ENCODE peak calls at places on chromosomes 12 and 14, in eight cellular contexts. One of them, this sample, is unnamed.

GRCh38 chr14:22047105-22047504 is 373.5 kb upstream of the OR4E1 start:
- DNase-seq in cardiac muscle cell: peak; percentile 62
- DNase-seq in fibroblast of the aortic adventitia: no peak
- DNase-seq in heart right ventricle: no peak
- DNase-seq in fibroblast of lung: no peak
- DNase-seq in transverse colon: no peak
- DNase-seq in lower lobe of right lung: no peak
- DNase-seq in thoracic aorta: no peak
- DNase-seq in this sample: no peak

GRCh38 chr14:61145903-61146411 is 135.2 kb downstream of the TMEM30B start:
- DNase-seq in lower lobe of right lung: no peak
- DNase-seq in fibroblast of lung: peak; percentile 93
- DNase-seq in thoracic aorta: peak; percentile 19
- DNase-seq in heart right ventricle: no peak
- DNase-seq in fibroblast of the aortic adventitia: peak; percentile 90
- DNase-seq in transverse colon: no peak
- DNase-seq in cardiac muscle cell: no peak
- DNase-seq in this sample: no peak

GRCh38 chr12:83763425-83763824 is 1076.7 kb downstream of the TMTC2 start:
- DNase-seq in transverse colon: no peak
- DNase-seq in fibroblast of lung: peak; percentile 1
- DNase-seq in fibroblast of the aortic adventitia: no peak
- DNase-seq in thoracic aorta: no peak
- DNase-seq in cardiac muscle cell: peak; percentile 5
- DNase-seq in lower lobe of right lung: no peak
- DNase-seq in heart right ventricle: no peak
- DNase-seq in this sample: peak; percentile 12

GRCh38 chr14:75433631-75434556 is 6.1 kb downstream of the JDP2 start:
- DNase-seq in thoracic aorta: no peak
- DNase-seq in fibroblast of lung: no peak
- DNase-seq in transverse colon: no peak
- DNase-seq in heart right ventricle: no peak
- DNase-seq in cardiac muscle cell: no peak
- DNase-seq in fibroblast of the aortic adventitia: no peak
- DNase-seq in lower lobe of right lung: no peak
- DNase-seq in this sample: no peak

GRCh38 chr14:104665663-104666522 is 23.5 kb upstream of the INF2 start:
- DNase-seq in fibroblast of lung: no peak
- DNase-seq in thoracic aorta: no peak
- DNase-seq in fibroblast of the aortic adventitia: no peak
- DNase-seq in lower lobe of right lung: no peak
- DNase-seq in cardiac muscle cell: no peak
- DNase-seq in transverse colon: peak; percentile 75
- DNase-seq in heart right ventricle: no peak
- DNase-seq in this sample: peak; percentile 88

GRCh38 chr14:77041837-77042557 is 13.5 kb upstream of the IRF2BPL start:
- DNase-seq in fibroblast of lung: peak; percentile 98
- DNase-seq in transverse colon: peak; percentile 56
- DNase-seq in lower lobe of right lung: no peak
- DNase-seq in cardiac muscle cell: peak; percentile 8
- DNase-seq in fibroblast of the aortic adventitia: peak; percentile 98
- DNase-seq in thoracic aorta: peak; percentile 70
- DNase-seq in heart right ventricle: no peak
- DNase-seq in this sample: no peak

GRCh38 chr14:55255185-55255584 is 16.0 kb upstream of the FBXO34 start:
- DNase-seq in thoracic aorta: no peak
- DNase-seq in transverse colon: no peak
- DNase-seq in fibroblast of lung: no peak
- DNase-seq in lower lobe of right lung: no peak
- DNase-seq in cardiac muscle cell: no peak
- DNase-seq in heart right ventricle: no peak
- DNase-seq in fibroblast of the aortic adventitia: no peak
- DNase-seq in this sample: no peak

GRCh38 chr12:1418144-1418543 is 176.2 kb downstream of the FBXL14 start:
- DNase-seq in thoracic aorta: no peak
- DNase-seq in fibroblast of the aortic adventitia: no peak
- DNase-seq in fibroblast of lung: no peak
- DNase-seq in cardiac muscle cell: no peak
- DNase-seq in lower lobe of right lung: no peak
- DNase-seq in heart right ventricle: no peak
- DNase-seq in transverse colon: no peak
- DNase-seq in this sample: no peak

GRCh38 chr14:21084988-21085853 is 13.2 kb downstream of the ZNF219 start:
- DNase-seq in thoracic aorta: no peak
- DNase-seq in fibroblast of lung: peak; percentile 85
- DNase-seq in fibroblast of the aortic adventitia: peak; percentile 85
- DNase-seq in transverse colon: no peak
- DNase-seq in cardiac muscle cell: no peak
- DNase-seq in heart right ventricle: peak; percentile 67
- DNase-seq in lower lobe of right lung: peak; percentile 80
- DNase-seq in this sample: no peak

GRCh38 chr14:23647619-23648018 is 11.5 kb downstream of the DHRS2 start:
- DNase-seq in fibroblast of the aortic adventitia: no peak
- DNase-seq in transverse colon: no peak
- DNase-seq in heart right ventricle: no peak
- DNase-seq in thoracic aorta: no peak
- DNase-seq in cardiac muscle cell: no peak
- DNase-seq in lower lobe of right lung: no peak
- DNase-seq in fibroblast of lung: no peak
- DNase-seq in this sample: no peak

GRCh38 chr14:61585598-61586538 is 109.4 kb upstream of the HIF1A start:
- DNase-seq in transverse colon: peak; percentile 58
- DNase-seq in fibroblast of lung: peak; percentile 84
- DNase-seq in heart right ventricle: peak; percentile 76
- DNase-seq in lower lobe of right lung: no peak
- DNase-seq in fibroblast of the aortic adventitia: peak; percentile 84
- DNase-seq in thoracic aorta: peak; percentile 64
- DNase-seq in cardiac muscle cell: no peak
- DNase-seq in this sample: no peak

GRCh38 chr12:79023261-79023660 is 158.7 kb downstream of the SYT1 start:
- DNase-seq in thoracic aorta: no peak
- DNase-seq in fibroblast of the aortic adventitia: peak; percentile 38
- DNase-seq in cardiac muscle cell: no peak
- DNase-seq in transverse colon: no peak
- DNase-seq in lower lobe of right lung: no peak
- DNase-seq in fibroblast of lung: no peak
- DNase-seq in heart right ventricle: no peak
- DNase-seq in this sample: no peak

GRCh38 chr12:78442454-78442801 is 422.1 kb upstream of the SYT1 start:
- DNase-seq in heart right ventricle: no peak
- DNase-seq in lower lobe of right lung: no peak
- DNase-seq in fibroblast of the aortic adventitia: peak; percentile 68
- DNase-seq in fibroblast of lung: peak; percentile 64
- DNase-seq in cardiac muscle cell: no peak
- DNase-seq in transverse colon: no peak
- DNase-seq in thoracic aorta: no peak
- DNase-seq in this sample: no peak

GRCh38 chr12:62750941-62751843 is 183.8 kb downstream of the PPM1H start:
- DNase-seq in thoracic aorta: no peak
- DNase-seq in fibroblast of the aortic adventitia: no peak
- DNase-seq in fibroblast of lung: no peak
- DNase-seq in cardiac muscle cell: no peak
- DNase-seq in heart right ventricle: no peak
- DNase-seq in lower lobe of right lung: no peak
- DNase-seq in transverse colon: no peak
- DNase-seq in this sample: no peak

GRCh38 chr12:68962855-68963455 is 30.0 kb upstream of the CPM start:
- DNase-seq in fibroblast of lung: no peak
- DNase-seq in cardiac muscle cell: no peak
- DNase-seq in transverse colon: no peak
- DNase-seq in heart right ventricle: no peak
- DNase-seq in thoracic aorta: no peak
- DNase-seq in fibroblast of the aortic adventitia: peak; percentile 53
- DNase-seq in lower lobe of right lung: no peak
- DNase-seq in this sample: no peak

GRCh38 chr12:43309845-43310405 is 242.1 kb downstream of the ADAMTS20 start:
- DNase-seq in thoracic aorta: no peak
- DNase-seq in cardiac muscle cell: no peak
- DNase-seq in transverse colon: no peak
- DNase-seq in lower lobe of right lung: no peak
- DNase-seq in fibroblast of the aortic adventitia: no peak
- DNase-seq in fibroblast of lung: peak; percentile 96
- DNase-seq in heart right ventricle: no peak
- DNase-seq in this sample: no peak

GRCh38 chr12:104641862-104642261 is 185.1 kb downstream of the CHST11 start:
- DNase-seq in fibroblast of the aortic adventitia: no peak
- DNase-seq in fibroblast of lung: no peak
- DNase-seq in lower lobe of right lung: peak; percentile 59
- DNase-seq in thoracic aorta: no peak
- DNase-seq in cardiac muscle cell: no peak
- DNase-seq in transverse colon: peak; percentile 35
- DNase-seq in heart right ventricle: no peak
- DNase-seq in this sample: no peak
- TF ChIP-seq CTCF in fibroblast of the aortic adventitia: no peak
- TF ChIP-seq CTCF in fibroblast of lung: no peak
- TF ChIP-seq CTCF in lower lobe of right lung: no peak
- TF ChIP-seq CTCF in thoracic aorta: no peak
- TF ChIP-seq CTCF in cardiac muscle cell: no peak
- TF ChIP-seq CTCF in transverse colon: no peak
- TF ChIP-seq CTCF in heart right ventricle: no peak
- TF ChIP-seq CTCF in this sample: no peak

DNA sequence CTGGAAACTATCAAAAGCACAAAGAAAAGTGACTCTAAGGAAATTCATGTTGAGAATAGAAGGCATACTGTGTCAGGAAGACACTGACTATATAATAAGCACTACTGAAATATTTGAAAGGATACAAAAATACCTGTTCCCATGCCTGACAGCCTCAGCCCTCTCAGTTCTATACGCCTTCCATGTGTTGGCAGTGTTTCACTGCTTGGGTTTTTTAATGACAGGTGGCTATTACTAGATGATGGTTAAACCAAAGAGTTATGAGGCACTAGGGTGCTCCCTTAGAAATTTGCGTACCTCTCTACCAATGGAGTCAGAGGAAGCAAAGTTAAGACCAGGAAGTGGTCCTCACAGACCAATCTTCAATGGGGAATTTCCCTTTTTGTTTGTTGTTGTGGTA is 25.6 kb upstream of the SLC5A8 start:
- DNase-seq in fibroblast of the aortic adventitia: no peak
- DNase-seq in fibroblast of lung: no peak
- DNase-seq in transverse colon: no peak
- DNase-seq in lower lobe of right lung: no peak
- DNase-seq in cardiac muscle cell: no peak
- DNase-seq in heart right ventricle: no peak
- DNase-seq in thoracic aorta: no peak
- DNase-seq in this sample: no peak
- TF ChIP-seq CTCF in fibroblast of the aortic adventitia: no peak
- TF ChIP-seq CTCF in fibroblast of lung: no peak
- TF ChIP-seq CTCF in transverse colon: no peak
- TF ChIP-seq CTCF in lower lobe of right lung: no peak
- TF ChIP-seq CTCF in cardiac muscle cell: no peak
- TF ChIP-seq CTCF in heart right ventricle: no peak
- TF ChIP-seq CTCF in thoracic aorta: no peak
- TF ChIP-seq CTCF in this sample: no peak

GRCh38 chr12:116959198-116959460 is 48.4 kb downstream of the FBXW8 start:
- DNase-seq in fibroblast of the aortic adventitia: no peak
- DNase-seq in cardiac muscle cell: no peak
- DNase-seq in thoracic aorta: no peak
- DNase-seq in fibroblast of lung: peak; percentile 7
- DNase-seq in transverse colon: no peak
- DNase-seq in heart right ventricle: no peak
- DNase-seq in lower lobe of right lung: no peak
- DNase-seq in this sample: no peak

GRCh38 chr12:116958402-116959197 is 47.9 kb downstream of the FBXW8 start:
- DNase-seq in thoracic aorta: no peak
- DNase-seq in fibroblast of lung: peak; percentile 6
- DNase-seq in transverse colon: no peak
- DNase-seq in fibroblast of the aortic adventitia: peak; percentile 23
- DNase-seq in heart right ventricle: no peak
- DNase-seq in lower lobe of right lung: no peak
- DNase-seq in cardiac muscle cell: peak; percentile 39
- DNase-seq in this sample: no peak

GRCh38 chr12:116959845-116960514 is 49.2 kb downstream of the FBXW8 start:
- DNase-seq in fibroblast of the aortic adventitia: no peak
- DNase-seq in fibroblast of lung: peak; percentile 34
- DNase-seq in heart right ventricle: no peak
- DNase-seq in transverse colon: no peak
- DNase-seq in lower lobe of right lung: no peak
- DNase-seq in cardiac muscle cell: no peak
- DNase-seq in thoracic aorta: no peak
- DNase-seq in this sample: no peak

GRCh38 chr12:116954700-116955381 is 44.1 kb downstream of the FBXW8 start:
- DNase-seq in lower lobe of right lung: peak; percentile 48
- DNase-seq in transverse colon: no peak
- DNase-seq in fibroblast of the aortic adventitia: peak; percentile 9
- DNase-seq in cardiac muscle cell: peak; percentile 51
- DNase-seq in heart right ventricle: peak; percentile 71
- DNase-seq in thoracic aorta: no peak
- DNase-seq in fibroblast of lung: no peak
- DNase-seq in this sample: no peak

GRCh38 chr12:116955382-116956021 is 44.8 kb downstream of the FBXW8 start:
- DNase-seq in transverse colon: peak; percentile 34
- DNase-seq in fibroblast of the aortic adventitia: peak; percentile 43
- DNase-seq in cardiac muscle cell: no peak
- DNase-seq in fibroblast of lung: no peak
- DNase-seq in heart right ventricle: no peak
- DNase-seq in thoracic aorta: no peak
- DNase-seq in lower lobe of right lung: peak; percentile 67
- DNase-seq in this sample: no peak
- TF ChIP-seq CTCF in transverse colon: peak; percentile 15
- TF ChIP-seq CTCF in fibroblast of the aortic adventitia: no peak
- TF ChIP-seq CTCF in cardiac muscle cell: no peak
- TF ChIP-seq CTCF in fibroblast of lung: no peak
- TF ChIP-seq CTCF in heart right ventricle: peak; percentile 28
- TF ChIP-seq CTCF in thoracic aorta: no peak
- TF ChIP-seq CTCF in lower lobe of right lung: peak; percentile 13
- TF ChIP-seq CTCF in this sample: peak; percentile 13

DNA sequence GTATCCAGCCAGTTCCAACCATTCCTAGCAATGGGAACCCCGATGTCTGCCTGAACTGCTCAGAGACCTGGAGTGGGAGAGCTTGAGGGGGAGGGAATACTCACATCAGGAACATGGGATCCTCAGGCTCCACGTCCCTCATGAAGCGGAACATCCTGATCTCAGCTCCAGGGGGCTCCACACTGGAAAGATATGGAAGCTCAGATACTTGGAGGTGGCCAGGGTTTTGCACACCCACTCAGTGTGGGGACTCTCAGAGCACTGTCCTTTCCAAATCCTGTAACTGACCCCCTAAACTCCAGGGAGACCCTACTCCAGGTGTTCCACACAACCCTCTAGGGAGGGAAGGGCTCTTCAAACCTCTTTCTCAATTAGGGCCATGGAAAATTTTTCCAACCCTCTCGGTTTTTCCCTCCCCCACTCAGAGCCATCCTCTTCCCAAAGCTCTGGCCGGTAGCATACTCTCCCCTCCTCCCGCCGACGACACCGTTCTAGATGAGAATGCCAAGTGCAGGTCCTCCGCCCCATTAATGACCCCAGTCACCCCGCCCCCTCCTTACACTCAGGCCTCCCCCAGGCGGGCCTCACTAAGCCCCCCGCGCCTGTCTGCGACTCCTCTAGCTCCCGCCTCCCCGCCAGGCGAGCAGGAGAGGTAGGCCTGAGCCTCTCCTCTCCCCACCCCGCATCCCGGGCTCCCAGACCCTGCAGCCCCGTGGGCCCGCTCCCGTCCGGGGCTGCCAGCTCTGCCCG is 585 bp downstream of the MLF2 start:
- DNase-seq in heart right ventricle: no peak
- DNase-seq in lower lobe of right lung: no peak
- DNase-seq in thoracic aorta: no peak
- DNase-seq in transverse colon: peak; percentile 50
- DNase-seq in cardiac muscle cell: peak; percentile 81
- DNase-seq in fibroblast of lung: peak; percentile 60
- DNase-seq in fibroblast of the aortic adventitia: peak; percentile 56
- DNase-seq in this sample: no peak
- TF ChIP-seq CTCF in heart right ventricle: peak; percentile 28
- TF ChIP-seq CTCF in lower lobe of right lung: peak; percentile 16
- TF ChIP-seq CTCF in thoracic aorta: no peak
- TF ChIP-seq CTCF in transverse colon: no peak
- TF ChIP-seq CTCF in cardiac muscle cell: peak; percentile 50
- TF ChIP-seq CTCF in fibroblast of lung: peak; percentile 38
- TF ChIP-seq CTCF in fibroblast of the aortic adventitia: peak; percentile 63
- TF ChIP-seq CTCF in this sample: peak; percentile 77

This sample was measured in chondrocyte.